ENCODE peak calls at places on chromosomes 2 and 18, in four cellular contexts. B is neuronal stem cell, J is IMR-90, W is H1. G is an unnamed sample.

GRCh38 chr2:162217596-162217995 is 25.6 kb downstream of the FAP start:
- DNase-seq in B (no peak), J (peak), W (no peak), G (no peak)

GRCh38 chr2:238061310-238062202 is 755 bp downstream of the SCLY start:
- DNase-seq in B (peak), J (peak), W (peak), G (peak)

GRCh38 chr18:56702946-56703345 is 51.8 kb downstream of the WDR7 start:
- DNase-seq in B (peak), J (peak), W (no peak), G (peak)

GRCh38 chr2:207437136-207437856 is 92.5 kb upstream of the CREB1 start:
- DNase-seq in B (no peak), J (no peak), W (no peak), G (no peak)

GRCh38 chr2:44938287-44939073 is 3.0 kb upstream of the SIX3 start:
- DNase-seq in B (no peak), J (no peak), W (peak), G (no peak)

GRCh38 chr2:172281648-172282576 is 145.5 kb upstream of the ITGA6 start:
- DNase-seq in B (no peak), J (peak), W (no peak), G (peak)

GRCh38 chr2:42813773-42814172 is 21.4 kb upstream of the HAAO start:
- DNase-seq in B (no peak), J (no peak), W (no peak), G (no peak)

GRCh38 chr2:218235017-218235416 is 18.0 kb downstream of the ARPC2 start:
- DNase-seq in B (no peak), J (no peak), W (no peak), G (no peak)

GRCh38 chr2:186755066-186755465 is 61.2 kb downstream of the FAM171B start:
- DNase-seq in B (no peak), J (peak), W (no peak), G (no peak)

GRCh38 chr18:39527465-39527864 is 1961.9 kb upstream of the CELF4 start:
- DNase-seq in B (no peak), J (peak), W (no peak), G (peak)

GRCh38 chr2:235614900-235615712 is 121.3 kb downstream of the AGAP1 start:
- DNase-seq in B (no peak), J (peak), W (no peak), G (peak)

DNA sequence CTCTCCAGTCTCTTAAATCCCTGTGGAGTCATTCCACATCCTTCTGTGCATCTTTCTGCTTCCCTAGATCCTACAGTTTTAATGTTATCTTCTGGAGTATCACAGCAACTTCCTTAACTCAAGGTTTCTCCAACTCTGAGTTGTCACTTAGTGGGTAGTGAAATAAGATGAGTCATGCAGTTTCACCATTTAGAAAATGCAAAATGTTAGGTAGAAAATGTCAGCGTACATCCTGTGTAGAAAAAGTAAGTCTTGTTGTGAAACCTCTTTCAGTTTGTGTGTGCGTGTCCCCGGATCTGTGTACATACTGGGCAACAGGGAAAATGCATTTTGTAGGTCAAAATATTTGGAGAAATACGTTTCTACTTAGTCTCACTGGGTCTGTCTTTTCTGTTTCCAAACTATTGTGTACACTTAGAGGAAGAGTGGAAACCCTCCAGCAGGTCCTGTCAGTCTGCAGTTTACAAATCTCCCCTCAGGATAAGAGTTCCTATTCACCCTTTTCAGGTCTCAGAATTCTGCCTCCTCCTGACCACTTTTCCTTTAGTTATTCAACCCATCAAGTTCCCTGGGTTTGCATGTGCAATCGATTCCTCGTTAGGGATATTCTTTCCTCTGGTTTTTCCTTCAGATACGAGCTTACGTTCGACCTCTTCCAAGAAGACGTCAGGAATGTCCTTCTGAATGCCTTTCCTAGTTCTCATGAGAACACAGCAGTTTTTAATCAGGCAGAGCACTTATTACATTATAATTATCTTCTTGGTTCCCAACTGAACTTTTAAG is 154.8 kb downstream of the TGIF1 start:
- DNase-seq in B (no peak), J (peak), W (no peak), G (peak)
- H2BK15ac ChIP-seq in B (no peak), J (peak), W (peak), G (no peak)

GRCh38 chr18:61948196-61948800 is 55.5 kb upstream of the RNF152 start:
- DNase-seq in B (peak), J (peak), W (no peak), G (peak)
- H4K91ac ChIP-seq in B (no peak), J (peak), W (no peak), G (peak)

DNA sequence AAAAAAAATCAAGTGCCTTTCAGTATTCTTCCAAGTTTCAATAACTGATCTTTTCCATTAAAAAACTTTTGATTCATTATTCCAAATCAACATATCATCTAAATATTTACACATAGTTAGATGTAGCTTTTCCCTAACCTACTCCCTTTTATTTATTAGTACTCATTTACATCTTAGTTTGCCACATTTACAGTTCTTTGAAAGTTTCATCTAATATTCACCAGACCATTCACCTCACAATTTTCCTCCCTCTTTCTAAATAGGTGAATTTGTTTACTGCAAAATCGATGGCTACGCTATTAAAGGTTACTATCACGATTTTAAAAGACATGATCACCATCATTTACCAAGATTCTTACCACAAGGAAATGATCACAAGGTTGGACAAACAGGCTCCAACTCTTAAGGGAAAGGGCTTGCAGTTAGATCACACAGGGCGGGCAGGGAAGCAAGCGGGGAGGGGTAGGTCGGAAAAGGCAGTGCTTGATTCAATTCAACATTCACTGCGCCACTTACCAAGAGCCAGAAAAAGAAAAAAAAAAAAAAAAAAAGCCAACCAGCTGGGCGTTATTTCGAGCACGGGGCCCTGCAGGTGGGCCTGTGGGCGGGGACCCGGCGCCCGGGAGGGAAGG is 628 bp upstream of the MARCHF7 start:
- DNase-seq in B (no peak), J (no peak), W (no peak), G (no peak)
- H2BK15ac ChIP-seq in B (no peak), J (peak), W (no peak), G (peak)

DNA sequence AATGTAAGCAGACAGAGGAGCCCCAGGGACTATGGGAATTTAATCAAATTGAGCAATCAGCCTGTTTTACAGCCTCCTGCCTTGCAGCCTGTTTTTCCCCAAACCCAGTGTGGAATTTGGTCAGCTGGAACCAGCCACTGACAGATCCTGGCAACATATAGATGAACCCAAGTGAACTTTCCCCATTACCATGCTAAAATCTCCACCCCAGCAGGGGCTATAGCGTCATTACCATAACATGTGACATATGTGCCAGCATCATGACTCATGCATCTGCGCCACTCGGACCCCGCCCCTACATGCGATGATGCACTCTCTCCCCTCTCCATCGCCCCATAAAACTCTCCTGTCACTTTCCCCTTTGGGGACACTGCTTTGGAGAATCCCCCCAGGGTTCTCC is 17.2 kb upstream of the FEZ2 start:
- DNase-seq in B (no peak), J (peak), W (no peak), G (peak)
- H4K91ac ChIP-seq in B (no peak), J (no peak), W (no peak), G (no peak)

GRCh38 chr2:120012363-120012762 is 514 bp upstream of the EPB41L5 start:
- DNase-seq in B (no peak), J (no peak), W (no peak), G (no peak)
- H2BK15ac ChIP-seq in B (no peak), J (no peak), W (peak), G (no peak)

GRCh38 chr18:58591286-58591685 is 37.6 kb downstream of the ALPK2 start:
- DNase-seq in B (no peak), J (no peak), W (no peak), G (no peak)
- H4K91ac ChIP-seq in B (no peak), J (peak), W (no peak), G (no peak)

G was measured in mesenchymal stem cell.